ENCODE peak calls at places on chromosomes 12 and 14, in four cellular contexts. A is HCT116, T is astrocyte of the cerebellum, S is mucosa of descending colon. K is an unnamed sample.

GRCh38 chr12:109069307-109070231 is 17.2 kb downstream of the USP30 start:
- DNase-seq in A (no peak), T (no peak), S (peak), K (no peak)

GRCh38 chr12:22653075-22653474 is 28.1 kb downstream of the ETNK1 start:
- DNase-seq in A (no peak), T (no peak), S (no peak), K (peak)

GRCh38 chr12:132638541-132639408 is 20.2 kb downstream of the P2RX2 start:
- DNase-seq in A (no peak), T (no peak), S (no peak), K (peak)

GRCh38 chr12:2299207-2299606 is 246.4 kb downstream of the CACNA1C start:
- DNase-seq in A (no peak), T (no peak), S (no peak), K (no peak)

GRCh38 chr12:101823891-101824290 is 6.9 kb downstream of the GNPTAB start:
- DNase-seq in A (peak), T (no peak), S (no peak), K (peak)

GRCh38 chr12:76032043-76032981 is 736 bp upstream of the PHLDA1 start:
- DNase-seq in A (no peak), T (no peak), S (peak), K (peak)

GRCh38 chr12:125922328-125922727 is 857.1 kb downstream of the AACS start:
- DNase-seq in A (no peak), T (no peak), S (no peak), K (no peak)

GRCh38 chr12:69569236-69569635 is 16.0 kb upstream of the CCT2 start:
- DNase-seq in A (no peak), T (no peak), S (no peak), K (peak)

GRCh38 chr12:60501124-60501729 is 905.4 kb downstream of the SLC16A7 start:
- DNase-seq in A (no peak), T (peak), S (no peak), K (peak)
- TF ChIP-seq CTCF in A (peak), T (no peak), S (no peak), K (no peak)

GRCh38 chr12:26941251-26941650 is 3.0 kb downstream of the FGFR1OP2 start:
- DNase-seq in A (no peak), T (no peak), S (no peak), K (no peak)

GRCh38 chr12:26938660-26939185 is 453 bp downstream of the FGFR1OP2 start:
- DNase-seq in A (peak), T (no peak), S (no peak), K (no peak)

GRCh38 chr12:26939192-26939832 is 1.0 kb downstream of the FGFR1OP2 start:
- DNase-seq in A (no peak), T (no peak), S (no peak), K (no peak)

GRCh38 chr12:26939953-26940352 is 1.7 kb downstream of the FGFR1OP2 start:
- DNase-seq in A (no peak), T (no peak), S (no peak), K (no peak)

GRCh38 chr12:26940820-26941219 is 2.5 kb downstream of the FGFR1OP2 start:
- DNase-seq in A (no peak), T (no peak), S (no peak), K (no peak)
- H3K4me3 ChIP-seq in A (no peak), T (no peak), S (no peak), K (peak)

DNA sequence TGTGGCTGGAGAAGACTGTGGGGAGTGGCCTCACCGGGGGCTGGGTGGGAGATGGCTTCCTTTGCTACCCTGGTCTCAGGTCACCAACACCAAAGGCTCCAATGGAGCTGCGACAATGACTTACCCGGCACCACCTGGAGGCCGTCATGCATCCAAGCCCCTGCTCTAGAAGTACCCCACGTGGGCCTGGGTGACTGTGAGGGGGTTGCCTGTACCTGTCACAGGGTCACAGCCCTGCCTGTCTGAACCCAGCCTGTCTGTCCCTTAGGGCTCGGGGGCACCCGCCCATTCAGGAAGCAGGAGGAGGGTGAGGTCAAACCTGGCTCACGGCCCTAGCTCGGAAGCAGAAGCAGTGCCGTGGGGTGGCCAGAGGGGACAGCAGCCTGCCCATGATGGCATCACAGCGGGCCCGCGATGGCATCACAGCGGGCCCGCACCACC is 18.9 kb downstream of the ABCB9 start:
- DNase-seq in A (no peak), T (no peak), S (peak), K (no peak)
- TF ChIP-seq CTCF in A (no peak), T (peak), S (peak), K (no peak)

DNA sequence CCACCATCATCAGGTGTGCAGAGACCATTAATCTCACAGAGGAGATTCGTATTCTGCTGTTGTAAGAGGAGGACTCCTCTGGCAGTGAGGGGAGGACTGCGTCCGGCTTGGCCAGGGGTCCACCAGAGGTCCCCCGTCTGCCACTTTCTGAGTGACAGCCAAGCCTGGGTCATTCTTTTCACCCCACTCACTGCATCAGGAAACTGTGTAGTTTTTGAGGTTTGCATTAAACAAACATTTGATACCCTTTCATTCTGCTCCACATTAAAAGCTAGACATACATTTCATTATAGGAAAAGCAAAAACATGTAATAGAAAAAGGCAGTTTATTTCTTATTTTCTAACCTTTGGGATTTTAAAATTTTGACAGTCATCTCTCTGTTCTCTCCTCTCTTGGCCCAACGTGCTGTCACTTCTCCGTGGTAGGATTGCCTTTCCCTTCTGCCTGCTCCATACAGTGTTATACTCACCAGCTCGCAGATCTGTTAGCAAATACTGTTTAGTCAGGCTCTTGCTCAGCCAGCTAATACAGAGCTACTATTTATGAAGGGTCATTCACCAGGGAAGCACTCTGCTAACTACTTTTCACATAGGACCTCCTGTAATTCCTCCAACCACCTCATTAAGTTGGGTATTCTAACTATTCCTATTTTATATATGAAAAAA is 99.3 kb downstream of the PELI2 start:
- DNase-seq in A (no peak), T (no peak), S (no peak), K (no peak)
- H3K4me3 ChIP-seq in A (no peak), T (no peak), S (no peak), K (no peak)

DNA sequence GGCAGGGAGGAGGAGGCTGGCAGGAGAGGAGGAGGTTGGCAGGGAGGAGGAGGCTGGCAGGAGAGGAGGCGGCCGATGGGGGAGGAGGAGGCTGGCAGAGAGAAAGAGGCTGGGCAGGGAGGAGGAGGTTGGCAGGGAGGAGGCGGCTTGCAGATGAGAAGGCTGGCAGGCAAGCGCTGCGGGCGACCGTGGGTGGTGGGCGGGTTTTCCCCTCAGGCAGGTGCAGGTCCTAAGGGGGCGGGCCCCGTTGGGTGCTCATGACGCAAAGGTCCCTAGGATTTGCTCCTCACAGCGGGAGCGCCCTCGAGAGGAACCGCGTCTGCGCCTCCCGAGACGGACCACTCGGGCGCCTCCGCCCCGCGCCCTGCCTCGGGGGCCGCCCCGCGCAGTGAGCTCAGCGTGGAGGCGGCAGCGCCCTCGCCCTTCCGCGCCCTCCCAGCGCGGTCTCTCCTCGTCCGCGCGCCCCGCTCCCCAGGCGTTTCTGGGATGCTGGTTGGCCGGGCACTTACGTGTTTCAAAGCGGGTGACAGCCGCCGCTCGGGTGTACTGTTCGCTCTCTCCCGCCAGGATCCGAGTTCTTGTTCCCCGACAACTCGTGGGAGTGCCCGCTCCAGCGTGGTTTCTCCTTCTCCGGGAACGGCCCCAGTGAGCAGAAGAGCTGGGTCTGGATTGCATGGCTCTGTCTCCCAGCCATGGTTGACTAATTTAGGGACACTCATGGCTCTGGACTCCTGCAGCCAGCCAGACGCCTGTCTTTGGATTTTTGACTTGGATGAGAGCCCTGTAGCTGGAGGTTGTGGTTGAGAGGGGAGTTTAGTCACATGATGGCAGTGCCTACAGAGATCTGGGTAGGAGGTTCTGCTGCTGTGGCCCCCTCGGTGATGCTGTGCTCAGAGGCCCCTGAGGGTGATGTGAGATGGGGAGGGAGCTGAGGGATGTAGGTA is 64.1 kb upstream of the PPP4R3A start:
- DNase-seq in A (peak), T (peak), S (peak), K (peak)
- TF ChIP-seq CTCF in A (no peak), T (no peak), S (no peak), K (no peak)

DNA sequence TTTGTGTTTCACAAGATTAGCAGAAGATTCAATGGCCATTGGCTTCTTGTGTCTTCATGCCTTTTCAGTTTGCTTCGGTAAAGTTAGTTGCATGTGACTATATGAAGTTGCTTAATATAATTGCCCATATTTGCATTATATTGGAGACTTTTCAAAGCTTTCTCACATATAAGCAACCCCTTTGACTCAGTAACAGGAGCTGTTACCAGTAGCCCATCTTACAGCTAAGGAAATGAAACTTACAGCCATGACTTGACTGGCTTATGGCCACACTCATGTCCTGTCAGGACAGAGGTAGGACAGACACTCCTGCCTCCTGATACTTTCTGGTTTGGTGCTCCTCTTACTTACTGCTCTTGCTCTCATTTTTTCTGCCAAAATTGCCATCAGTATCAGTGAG is 1082.1 kb downstream of the BCL11B start:
- DNase-seq in A (no peak), T (no peak), S (no peak), K (no peak)
- H3K4me3 ChIP-seq in A (no peak), T (no peak), S (no peak), K (no peak)

GRCh38 chr12:95848575-95849388 is 10.0 kb upstream of the SNRPF start:
- DNase-seq in A (no peak), T (no peak), S (no peak), K (peak)
- TF ChIP-seq CTCF in A (peak), T (peak), S (no peak), K (peak)

DNA sequence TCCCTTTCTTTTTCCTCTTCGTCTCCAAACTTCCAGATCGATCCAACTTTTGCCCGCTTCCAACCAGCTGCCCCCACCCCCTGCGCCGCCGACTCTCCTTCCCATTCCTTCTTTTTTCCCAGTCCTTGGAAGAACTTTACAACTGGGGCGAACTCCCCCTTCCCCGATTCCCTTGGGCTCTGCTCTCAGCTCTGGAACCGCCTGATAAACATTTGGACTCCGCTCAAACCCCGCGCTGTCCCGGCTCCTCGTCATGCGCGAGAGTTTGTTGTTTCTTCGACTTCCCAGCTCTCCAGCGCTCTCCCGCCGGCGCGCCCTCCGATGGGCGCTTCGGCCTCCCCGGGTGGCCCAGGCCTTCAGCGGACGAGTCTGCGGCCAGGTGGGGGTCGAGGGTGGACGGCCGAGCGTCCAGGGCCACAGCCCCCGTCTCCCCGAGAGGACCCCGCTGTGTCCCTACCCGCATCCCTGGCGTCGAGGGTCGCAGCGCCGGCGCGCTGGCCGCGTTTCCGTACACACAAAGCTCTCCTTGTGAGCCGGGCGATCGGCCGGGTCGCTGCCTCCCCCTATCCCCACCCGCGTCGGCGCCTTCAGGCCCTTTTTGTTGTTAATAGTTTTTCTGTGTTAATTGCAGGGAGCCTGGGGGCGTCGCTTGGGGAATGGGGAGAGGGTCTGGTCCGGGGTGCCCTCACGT is 819 bp downstream of the MMP14 start:
- DNase-seq in A (no peak), T (no peak), S (peak), K (no peak)
- H3K4me3 ChIP-seq in A (peak), T (peak), S (peak), K (peak)

GRCh38 chr14:89136587-89136986 is 280.4 kb downstream of the FOXN3 start:
- DNase-seq in A (no peak), T (no peak), S (no peak), K (no peak)
- TF ChIP-seq CTCF in A (no peak), T (no peak), S (no peak), K (no peak)

K was measured in foreskin fibroblast.